ENCODE peak calls at places on chromosomes 4 and X, in five cellular contexts. W is SK-N-SH, B is PC-9, P is OCI-LY7, E is GM23338. R is an unnamed sample.

GRCh38 chrX:18886344-18887161 is 97.4 kb downstream of the PHKA2 start:
- DNase-seq in W (peak; percentile 62), E (peak; percentile 70), B (peak; percentile 76), P (peak; percentile 19), R (peak; percentile 79)

GRCh38 chrX:39642071-39642470 is 455.7 kb downstream of the BCOR start:
- DNase-seq in B (no peak), P (no peak), E (no peak), W (no peak), R (no peak)

GRCh38 chrX:21487832-21488231 is 113.6 kb downstream of the CNKSR2 start:
- DNase-seq in P (no peak), W (no peak), E (peak; percentile 9), B (no peak), R (no peak)

GRCh38 chrX:14591976-14592375 is 62.6 kb downstream of the GLRA2 start:
- DNase-seq in P (no peak), E (no peak), B (no peak), W (no peak), R (no peak)

GRCh38 chrX:2500681-2501151 is at the start of the genes DHRSX and ZBED1:
- DNase-seq in P (peak; percentile 69), E (no peak), B (no peak), W (peak; percentile 90), R (peak; percentile 78)

GRCh38 chrX:141220342-141221008 is 21.8 kb downstream of the SPANXC start:
- DNase-seq in E (no peak), B (peak; percentile 82), P (no peak), W (no peak), R (no peak)

GRCh38 chr4:183659919-183660318 is 826 bp downstream of the TRAPPC11 start:
- DNase-seq in P (no peak), W (peak; percentile 22), E (no peak), B (no peak), R (peak; percentile 40)

GRCh38 chrX:154142950-154143745 is 895 bp upstream of the OPN1LW start:
- DNase-seq in W (no peak), B (no peak), E (no peak), P (no peak), R (no peak)

GRCh38 chrX:40912576-40912975 is 172.7 kb upstream of the USP9X start:
- DNase-seq in P (no peak), B (peak; percentile 73), E (no peak), W (no peak), R (no peak)

GRCh38 chr4:165299399-165300060 is 27.9 kb upstream of the MSMO1 start:
- DNase-seq in P (no peak), W (no peak), E (peak; percentile 12), B (no peak), R (no peak)

GRCh38 chr4:165297626-165298025 is 29.8 kb upstream of the MSMO1 start:
- DNase-seq in E (no peak), B (no peak), P (no peak), W (no peak), R (no peak)

GRCh38 chr4:165302658-165303057 is 24.8 kb upstream of the MSMO1 start:
- DNase-seq in W (no peak), B (no peak), E (no peak), P (no peak), R (no peak)

DNA sequence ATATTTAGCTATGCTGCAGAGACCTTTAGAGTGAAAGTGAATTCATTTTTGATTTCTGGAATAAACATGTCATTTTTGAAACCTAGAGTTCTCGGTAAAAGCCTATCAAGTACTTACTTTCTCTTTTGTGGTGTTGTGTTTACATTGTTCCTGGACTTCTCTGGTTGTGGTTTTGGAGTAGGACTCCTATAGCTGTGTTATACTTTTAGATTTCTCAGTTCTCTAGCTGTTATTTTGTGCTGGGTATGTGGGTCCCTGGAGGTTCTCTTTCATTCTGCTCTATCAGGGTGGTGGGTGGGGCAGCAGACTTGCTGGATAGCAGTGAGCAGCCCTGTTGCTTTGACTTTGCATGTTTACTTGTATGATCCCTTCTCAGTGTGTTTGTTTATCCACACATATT is 25.6 kb upstream of the MSMO1 start:
- DNase-seq in W (no peak), P (no peak), E (no peak), B (no peak), R (peak; percentile 59)
- H3K9me2 ChIP-seq in W (no peaks in the 10 kb centered on the region), P (no peaks in the 10 kb centered on the region), E (no peaks in the 10 kb centered on the region), B (no peaks in the 10 kb centered on the region), R (no peaks in the 10 kb centered on the region)

GRCh38 chrX:148281920-148282319 is 218.5 kb upstream of the AFF2 start:
- DNase-seq in B (no peak), P (no peak), W (no peak), E (no peak), R (no peak)

GRCh38 chrX:148288451-148288850 is 212.0 kb upstream of the AFF2 start:
- DNase-seq in P (no peak), W (no peak), E (no peak), B (no peak), R (no peak)

GRCh38 chrX:148282504-148282903 is 217.9 kb upstream of the AFF2 start:
- DNase-seq in E (no peak), B (no peak), W (no peak), P (no peak), R (no peak)
- H3K9me2 ChIP-seq in E (no peaks in the 10 kb centered on the region), B (no peaks in the 10 kb centered on the region), W (no peaks in the 10 kb centered on the region), P (no peaks in the 10 kb centered on the region), R (no peaks in the 10 kb centered on the region)

DNA sequence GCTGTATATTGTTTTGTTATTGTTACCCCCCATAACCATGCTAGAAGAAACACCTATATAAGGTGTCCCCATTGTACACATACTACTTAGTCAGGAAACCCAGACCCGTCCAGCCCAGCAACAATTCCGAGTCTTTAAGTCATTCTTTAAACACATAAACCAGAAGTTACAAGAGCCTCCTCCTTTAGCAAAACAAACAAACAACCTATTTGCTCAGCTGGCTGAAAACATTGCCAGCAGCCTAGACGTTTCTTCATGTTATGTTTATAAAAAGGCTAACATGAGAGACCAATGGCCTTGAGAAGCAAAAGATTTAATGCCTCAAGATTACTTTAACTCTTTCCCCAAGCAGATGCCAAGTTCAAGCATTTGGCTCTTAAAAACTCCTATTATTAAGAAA is 1.4 kb downstream of the ACOX3 start:
- DNase-seq in W (no peak), P (no peak), B (no peak), E (no peak), R (no peak)
- H3K9me2 ChIP-seq in W (no peaks in the 10 kb centered on the region), P (no peaks in the 10 kb centered on the region), B (no peaks in the 10 kb centered on the region), E (no peaks in the 10 kb centered on the region), R (no peaks in the 10 kb centered on the region)

DNA sequence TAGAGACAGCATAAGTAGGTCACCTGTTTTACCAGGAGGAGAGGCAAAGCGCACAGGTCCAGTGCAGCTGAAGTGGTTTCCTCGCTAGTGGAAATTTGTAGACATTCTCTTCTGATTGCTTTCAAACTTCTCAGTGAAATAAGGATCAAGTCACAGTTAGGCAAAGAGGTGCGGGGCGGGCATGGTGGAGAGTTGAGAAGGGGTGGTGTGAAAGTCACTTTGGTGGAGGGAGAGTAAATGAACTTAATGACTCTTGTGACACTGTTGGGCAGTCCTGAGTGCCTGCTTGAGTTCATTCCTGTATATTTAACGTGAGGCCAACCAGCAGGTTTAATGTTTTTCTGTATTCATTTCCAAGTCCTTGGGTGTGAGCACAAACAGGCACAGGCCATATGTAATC is 235.6 kb downstream of the TRIML1 start:
- DNase-seq in E (no peak), B (no peak), P (no peak), W (no peak), R (no peak)
- H3K9me2 ChIP-seq in E (peaks cover 5% of the 10 kb centered on the region), B (no peaks in the 10 kb centered on the region), P (no peaks in the 10 kb centered on the region), W (no peaks in the 10 kb centered on the region), R (no peaks in the 10 kb centered on the region)

DNA sequence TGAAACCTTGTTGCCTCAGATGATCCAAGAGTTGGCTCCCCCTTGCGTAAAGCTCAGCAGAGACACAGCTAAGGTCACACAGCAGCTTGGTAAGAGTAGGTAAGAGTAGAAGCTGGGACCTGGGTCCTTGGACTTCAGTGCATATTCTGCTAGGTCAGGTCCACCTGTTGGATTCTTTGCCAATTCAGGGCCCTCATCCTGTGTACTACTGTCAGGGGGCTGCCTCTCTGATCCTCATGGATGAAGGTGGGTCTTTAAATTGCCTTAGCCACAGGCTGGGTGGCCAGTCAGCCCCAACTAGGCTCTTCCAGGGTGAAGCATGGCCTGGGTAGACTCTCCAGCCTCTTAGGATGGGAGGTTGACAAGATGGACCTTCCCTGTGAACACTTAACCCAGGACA is 155.8 kb downstream of the AMMECR1 start:
- DNase-seq in B (no peak), W (no peak), P (no peak), E (no peak), R (no peak)
- H3K9me2 ChIP-seq in B (no peaks in the 10 kb centered on the region), W (no peaks in the 10 kb centered on the region), P (no peaks in the 10 kb centered on the region), E (no peaks in the 10 kb centered on the region), R (no peaks in the 10 kb centered on the region)

GRCh38 chr4:25928320-25928955 is 14.4 kb downstream of the SMIM20 start:
- DNase-seq in B (no peak), P (no peak), W (no peak), E (no peak), R (no peak)
- H3K9me2 ChIP-seq in B (no peaks in the 10 kb centered on the region), P (no peaks in the 10 kb centered on the region), W (no peaks in the 10 kb centered on the region), E (no peaks in the 10 kb centered on the region), R (no peaks in the 10 kb centered on the region)

GRCh38 chrX:27251369-27251768 is 211.8 kb downstream of the PPP4R3C start:
- DNase-seq in E (peak; percentile 15), B (no peak), W (no peak), P (no peak), R (no peak)
- H3K9me2 ChIP-seq in E (no peaks in the 10 kb centered on the region), B (no peaks in the 10 kb centered on the region), W (no peaks in the 10 kb centered on the region), P (no peaks in the 10 kb centered on the region), R (no peaks in the 10 kb centered on the region)

GRCh38 chr4:152927737-152928136 is 8.4 kb upstream of the FHDC1 start:
- DNase-seq in E (no peak), W (no peak), P (no peak), B (no peak), R (no peak)
- H3K9me2 ChIP-seq in E (no peaks in the 10 kb centered on the region), W (no peaks in the 10 kb centered on the region), P (no peaks in the 10 kb centered on the region), B (no peaks in the 10 kb centered on the region), R (no peaks in the 10 kb centered on the region)

GRCh38 chrX:17494231-17494630 is 119.2 kb downstream of the NHS start:
- DNase-seq in P (no peak), B (no peak), E (no peak), W (no peak), R (no peak)
- H3K9me2 ChIP-seq in P (no peaks in the 10 kb centered on the region), B (no peaks in the 10 kb centered on the region), E (no peaks in the 10 kb centered on the region), W (no peaks in the 10 kb centered on the region), R (no peaks in the 10 kb centered on the region)

DNA sequence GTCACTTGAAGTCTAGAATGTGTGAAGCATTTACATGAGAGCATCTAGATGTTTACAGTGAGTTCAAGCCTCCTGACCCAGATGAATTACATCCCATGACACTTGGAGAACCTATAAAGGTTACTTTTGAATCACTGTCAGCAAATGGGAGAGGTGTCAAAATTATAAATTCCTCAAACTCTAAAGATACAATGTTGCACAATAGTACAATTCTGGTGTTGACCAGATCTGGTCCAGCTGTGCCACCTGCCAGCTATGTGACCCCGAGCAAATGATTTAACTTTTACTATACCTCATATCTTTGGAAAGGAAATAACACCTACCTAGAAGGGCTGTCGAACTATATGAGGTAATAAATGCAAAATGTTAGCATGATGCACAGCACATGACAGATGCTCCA is 69.8 kb downstream of the JADE1 start:
- DNase-seq in W (no peak), E (no peak), P (no peak), B (no peak), R (no peak)
- H3K9me2 ChIP-seq in W (no peaks in the 10 kb centered on the region), E (no peaks in the 10 kb centered on the region), P (no peaks in the 10 kb centered on the region), B (no peaks in the 10 kb centered on the region), R (no peaks in the 10 kb centered on the region)

R was measured in Karpas-422.